ENCODE peak calls at places on chromosomes 1 and 21, in six cellular contexts. W, R, J, U, X and Y are unnamed samples. For H3K4me1, the result is how much of the 10 kb centered on the place peaks cover.

GRCh38 chr1:43238104-43238503 is 31.7 kb upstream of the TMEM125 start:
- DNase-seq in W (no peak), R (no peak), J (peak), U (peak), X (peak), Y (peak)

GRCh38 chr1:10939654-10940450 is 72.6 kb upstream of the TARDBP start:
- DNase-seq in W (no peak), R (no peak), J (no peak), U (peak), X (no peak), Y (no peak)

GRCh38 chr1:58290685-58291372 is 255.7 kb downstream of the OMA1 start:
- DNase-seq in W (no peak), R (no peak), J (no peak), U (peak), X (no peak), Y (no peak)

GRCh38 chr21:18164483-18164882 is 80.2 kb upstream of the CHODL start:
- DNase-seq in W (no peak), R (no peak), J (no peak), U (no peak), X (no peak), Y (no peak)

GRCh38 chr1:220003585-220004299 is 42.6 kb downstream of the EPRS1 start:
- DNase-seq in W (no peak), R (no peak), J (no peak), U (no peak), X (no peak), Y (no peak)

GRCh38 chr1:229131243-229132105 is 139.4 kb upstream of the RAB4A start:
- DNase-seq in W (no peak), R (no peak), J (no peak), U (no peak), X (no peak), Y (no peak)

GRCh38 chr1:209248649-209249279 is 334.8 kb upstream of the CAMK1G start:
- DNase-seq in W (no peak), R (no peak), J (no peak), U (peak), X (no peak), Y (peak)

GRCh38 chr1:42943166-42943565 is 15.5 kb downstream of the SLC2A1 start:
- DNase-seq in W (no peak), R (no peak), J (peak), U (no peak), X (no peak), Y (no peak)

GRCh38 chr1:145695781-145696629 is 11.2 kb downstream of the PDZK1 start:
- DNase-seq in W (no peak), R (no peak), J (no peak), U (no peak), X (no peak), Y (no peak)

GRCh38 chr1:3019516-3020051 is 1.7 kb upstream of the ACTRT2 start:
- DNase-seq in W (no peak), R (no peak), J (peak), U (no peak), X (no peak), Y (no peak)

GRCh38 chr1:201606581-201606980 is 67.7 kb downstream of the NAV1 start:
- DNase-seq in W (no peak), R (no peak), J (no peak), U (no peak), X (no peak), Y (peak)

GRCh38 chr1:20047058-20047457 is 22.9 kb upstream of the PLA2G5 start:
- DNase-seq in W (no peak), R (no peak), J (no peak), U (no peak), X (no peak), Y (no peak)

GRCh38 chr1:107669996-107670395 is 295.0 kb downstream of the VAV3 start:
- DNase-seq in W (no peak), R (no peak), J (no peak), U (peak), X (no peak), Y (peak)

GRCh38 chr1:232880354-232880753 is 70.1 kb upstream of the NTPCR start:
- DNase-seq in W (no peak), R (no peak), J (no peak), U (peak), X (no peak), Y (no peak)

GRCh38 chr1:41238311-41239094 is 3.6 kb downstream of the SCMH1 start:
- DNase-seq in W (no peak), R (no peak), J (no peak), U (peak), X (no peak), Y (no peak)

GRCh38 chr1:71843023-71843422 is 439.3 kb downstream of the NEGR1 start:
- DNase-seq in W (no peak), R (no peak), J (no peak), U (no peak), X (no peak), Y (no peak)

GRCh38 chr1:153697873-153698647 is 19.6 kb downstream of the NPR1 start:
- DNase-seq in W (peak), R (no peak), J (peak), U (no peak), X (peak), Y (peak)

GRCh38 chr1:235253219-235253640 is 74.7 kb downstream of the ARID4B start:
- DNase-seq in W (peak), R (no peak), J (peak), U (peak), X (peak), Y (peak)

GRCh38 chr1:65068202-65069011 is 79.6 kb upstream of the AK4 start:
- DNase-seq in W (peak), R (no peak), J (no peak), U (peak), X (no peak), Y (no peak)

GRCh38 chr1:243440406-243440805 is 184.6 kb downstream of the SDCCAG8 start:
- DNase-seq in W (no peak), R (no peak), J (no peak), U (no peak), X (no peak), Y (no peak)

GRCh38 chr1:119327436-119328155 is 41.0 kb upstream of the HAO2 start:
- DNase-seq in W (no peak), R (no peak), J (no peak), U (no peak), X (peak), Y (peak)

GRCh38 chr1:204445860-204446412 is 34.3 kb upstream of the PPP1R15B start:
- DNase-seq in W (no peak), R (no peak), J (no peak), U (peak), X (no peak), Y (no peak)
- TF ChIP-seq CTCF in W (no peak), R (no peak), J (no peak), U (peak), X (no peak), Y (no peak)

GRCh38 chr1:205998457-205999241 is 4.5 kb downstream of the RAB7B start:
- DNase-seq in W (peak), R (no peak), J (no peak), U (no peak), X (no peak), Y (no peak)

GRCh38 chr1:206000641-206001339 is 2.4 kb downstream of the RAB7B start:
- DNase-seq in W (no peak), R (no peak), J (no peak), U (peak), X (no peak), Y (no peak)

GRCh38 chr1:206002160-206002559 is 1.0 kb downstream of the RAB7B start:
- DNase-seq in W (no peak), R (no peak), J (no peak), U (no peak), X (no peak), Y (no peak)

GRCh38 chr1:206002833-206003532 is at the start of gene RAB7B:
- DNase-seq in W (peak), R (no peak), J (peak), U (peak), X (peak), Y (peak)

GRCh38 chr1:206001476-206001888 is 1.7 kb downstream of the RAB7B start:
- DNase-seq in W (no peak), R (no peak), J (peak), U (peak), X (no peak), Y (peak)
- H3K27ac ChIP-seq in W (peak), R (peak), J (no peak), U (peak), X (no peak), Y (peak)

GRCh38 chr1:24117132-24117531 is 5.2 kb upstream of the MYOM3 start:
- DNase-seq in W (no peak), R (no peak), J (peak), U (no peak), X (no peak), Y (no peak)
- H3K4me1 ChIP-seq in W (under half), R (under half), J (under half), U (under half), X (under half), Y (under half)

DNA sequence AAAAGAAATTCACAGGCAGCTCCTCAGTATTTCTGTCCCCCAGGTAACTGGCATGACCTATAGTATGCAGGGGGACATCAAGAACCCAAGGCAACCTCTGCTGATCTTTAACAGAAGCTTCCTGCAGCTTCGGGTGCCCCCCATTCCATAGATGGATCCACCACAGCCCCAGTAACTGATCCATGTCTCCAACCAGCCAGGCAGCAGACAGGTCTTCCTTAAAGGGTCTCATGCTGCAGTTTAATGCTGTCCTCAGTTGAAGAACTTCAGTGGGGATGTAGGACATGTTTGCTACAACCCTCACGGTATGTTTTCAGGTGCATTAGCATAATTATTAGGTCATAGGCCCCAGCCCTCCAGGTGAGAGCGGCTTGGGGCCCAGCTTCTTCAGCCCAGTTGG is 90.9 kb upstream of the OLIG2 start:
- DNase-seq in W (no peak), R (no peak), J (no peak), U (no peak), X (no peak), Y (no peak)
- TF ChIP-seq CTCF in W (no peak), R (no peak), J (no peak), U (no peak), X (no peak), Y (no peak)

GRCh38 chr1:169701261-169701802 is 10.1 kb downstream of the SELL start:
- DNase-seq in W (no peak), R (no peak), J (no peak), U (no peak), X (no peak), Y (no peak)
- H3K27ac ChIP-seq in W (no peak), R (no peak), J (no peak), U (no peak), X (no peak), Y (no peak)

DNA sequence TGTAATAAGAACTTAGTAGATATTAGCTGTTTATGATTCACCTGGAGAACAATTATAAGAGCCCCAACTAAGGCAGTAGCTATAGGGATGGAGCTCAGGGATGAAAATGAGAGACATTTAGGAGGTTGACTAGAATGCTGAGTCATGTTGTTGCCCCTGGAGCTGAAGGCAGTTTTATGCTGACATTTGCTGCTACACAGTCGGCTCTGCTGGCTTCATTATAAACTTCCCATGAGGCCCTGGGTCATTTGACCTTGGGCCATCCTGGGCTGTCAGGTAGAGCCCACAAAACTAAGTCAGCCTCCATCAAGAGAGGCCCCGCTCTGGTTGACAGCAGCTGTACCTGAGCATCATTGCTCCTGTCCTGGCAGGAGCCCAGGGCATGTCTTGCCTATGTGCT is 112.3 kb downstream of the TBX19 start:
- DNase-seq in W (no peak), R (no peak), J (no peak), U (no peak), X (no peak), Y (no peak)
- H3K4me1 ChIP-seq in W (under half), R (under half), J (under half), U (under half), X (under half), Y (under half)

GRCh38 chr1:182839209-182840065 is at the start of gene DHX9:
- DNase-seq in W (peak), R (peak), J (peak), U (peak), X (peak), Y (peak)
- TF ChIP-seq CTCF in W (peak), R (no peak), J (peak), U (peak), X (peak), Y (no peak)